ENCODE peak calls at places on chromosomes 13 and 19, in nine cellular contexts. E is amniotic stem cell; U is AG04449; O is NCI-H2171; S is HS-27A; H is effector memory CD4-positive, alpha-beta T cell; C is skeletal muscle cell; D is naive thymus-derived CD8-positive, alpha-beta T cell; T is stimulated activated CD8-positive, alpha-beta memory T cell treated with anti-CD3 and anti-CD28 coated beads, Interleukin-7, amount 100 ng/mL, for 1 hour. Q is an unnamed sample.

GRCh38 chr13:104310861-104311260 is 1244.6 kb upstream of the SLC10A2 start:
- DNase-seq in C (no peak), E (no peak), H (no peak), T (no peak), S (no peak), O (no peak), U (no peak), D (no peak), Q (no peak)

GRCh38 chr19:46115396-46116109 is 8.9 kb downstream of the IGFL3 start:
- DNase-seq in O (no peak), D (no peak), C (peak; percentile 47), E (peak; percentile 62), T (no peak), H (no peak), S (no peak), U (no peak), Q (peak; percentile 8)

GRCh38 chr19:40136818-40137217 is 46.1 kb upstream of the ZNF780A start:
- DNase-seq in C (no peak), D (no peak), H (no peak), U (no peak), E (no peak), T (no peak), O (no peak), S (no peak), Q (no peak)

GRCh38 chr13:28494861-28495585 is at the start of gene FLT1:
- DNase-seq in S (no peak), U (no peak), D (peak; percentile 37), C (no peak), E (peak; percentile 44), H (no peak), O (no peak), T (no peak), Q (no peak)

GRCh38 chr19:17183858-17184271 is 31.3 kb upstream of the USE1 start:
- DNase-seq in H (no peak), S (no peak), O (no peak), U (no peak), D (no peak), C (peak; percentile 19), E (no peak), T (no peak), Q (no peak)

GRCh38 chr19:10230155-10230903 is 802 bp downstream of the S1PR2 start:
- DNase-seq in H (peak; percentile 71), U (no peak), C (no peak), E (no peak), D (peak; percentile 56), O (no peak), S (no peak), T (peak; percentile 18), Q (no peak)

GRCh38 chr19:13163609-13164364 is 13.6 kb downstream of the IER2 start:
- DNase-seq in U (no peak), C (peak; percentile 67), E (peak; percentile 46), H (no peak), S (no peak), T (no peak), D (peak; percentile 33), O (no peak), Q (peak; percentile 81)

GRCh38 chr13:47135800-47136658 is 239.2 kb upstream of the HTR2A start:
- DNase-seq in C (no peak), E (no peak), H (no peak), T (no peak), S (no peak), O (no peak), U (no peak), D (no peak), Q (no peak)

GRCh38 chr13:98800078-98800477 is 47.6 kb upstream of the SLC15A1 start:
- DNase-seq in E (no peak), T (no peak), S (no peak), O (no peak), D (no peak), U (no peak), C (no peak), H (no peak), Q (no peak)

GRCh38 chr19:41175825-41176734 is 16.9 kb upstream of the CYP2S1 start:
- DNase-seq in D (peak; percentile 16), U (peak; percentile 21), S (peak; percentile 91), O (no peak), C (peak; percentile 18), E (peak; percentile 48), T (no peak), H (peak; percentile 8), Q (peak; percentile 58)

GRCh38 chr13:104315606-104316005 is 1249.4 kb upstream of the SLC10A2 start:
- DNase-seq in H (no peak), T (no peak), C (peak; percentile 93), S (peak; percentile 69), E (peak; percentile 48), O (no peak), D (no peak), U (peak; percentile 74), Q (peak; percentile 85)

GRCh38 chr19:56217039-56217949 is 15.2 kb downstream of the ZSCAN5C start:
- DNase-seq in U (no peak), H (no peak), O (no peak), T (no peak), E (no peak), D (no peak), C (no peak), S (no peak), Q (no peak)

GRCh38 chr13:43237616-43238015 is 214.2 kb downstream of the DNAJC15 start:
- DNase-seq in O (no peak), H (no peak), D (no peak), C (no peak), E (no peak), S (no peak), T (no peak), U (no peak), Q (no peak)

GRCh38 chr19:6773323-6773931 is 919 bp downstream of the VAV1 start:
- DNase-seq in H (peak; percentile 25), E (no peak), S (no peak), O (no peak), T (no peak), D (peak; percentile 55), U (no peak), C (no peak), Q (no peak)

GRCh38 chr19:29476528-29476927 is 49.3 kb upstream of the VSTM2B start:
- DNase-seq in S (no peak), C (no peak), H (no peak), D (no peak), E (no peak), T (no peak), U (no peak), O (no peak), Q (no peak)

GRCh38 chr13:98476106-98476505 is 100.8 kb downstream of the STK24 start:
- DNase-seq in O (no peak), C (no peak), E (no peak), D (peak; percentile 26), S (no peak), T (peak; percentile 11), H (peak; percentile 67), U (no peak), Q (no peak)

GRCh38 chr19:34171539-34171876 is 796 bp upstream of the LSM14A start:
- DNase-seq in U (no peak), T (no peak), H (no peak), O (no peak), C (peak; percentile 49), D (no peak), S (peak; percentile 84), E (peak; percentile 62), Q (no peak)

GRCh38 chr13:51861728-51862300 is at the start of gene CCDC70:
- DNase-seq in E (no peak), H (no peak), S (no peak), D (no peak), U (no peak), O (no peak), C (peak; percentile 5), T (no peak), Q (no peak)

GRCh38 chr13:91136806-91137205 is 210.7 kb upstream of the MIR17HG start:
- DNase-seq in C (no peak), O (no peak), E (no peak), D (no peak), U (no peak), S (no peak), H (no peak), T (no peak), Q (no peak)

GRCh38 chr13:30807392-30807791 is 72.0 kb downstream of the ALOX5AP start:
- DNase-seq in T (no peak), O (no peak), S (no peak), C (no peak), U (no peak), E (no peak), D (no peak), H (no peak), Q (no peak)

GRCh38 chr13:62360609-62361008 is 945.0 kb upstream of the PCDH20 start:
- DNase-seq in H (no peak), T (no peak), D (no peak), U (no peak), S (no peak), E (no peak), C (no peak), O (no peak), Q (no peak)

GRCh38 chr19:2949939-2950285 is 5.1 kb upstream of the ZNF77 start:
- DNase-seq in T (no peak), D (no peak), C (no peak), S (no peak), O (no peak), H (no peak), U (no peak), E (no peak), Q (no peak)

GRCh38 chr13:50152224-50152623 is 137.0 kb downstream of the KCNRG start:
- DNase-seq in C (no peak), U (no peak), S (no peak), E (no peak), D (no peak), O (no peak), H (no peak), T (no peak), Q (no peak)

GRCh38 chr13:24888291-24888931 is 124.4 kb downstream of the RNF17 start:
- DNase-seq in C (no peak), O (no peak), T (no peak), U (no peak), H (no peak), D (no peak), S (no peak), E (no peak), Q (no peak)

GRCh38 chr13:94917814-94918213 is 205.5 kb upstream of the SOX21 start:
- DNase-seq in S (no peak), E (no peak), D (no peak), H (no peak), O (no peak), T (no peak), C (no peak), U (no peak), Q (no peak)

GRCh38 chr19:35354898-35355297 is 3.4 kb upstream of the FFAR3 start:
- DNase-seq in D (no peak), O (no peak), U (no peak), S (no peak), H (no peak), T (no peak), E (no peak), C (no peak), Q (no peak)

GRCh38 chr13:35731471-35731870 is 255.0 kb upstream of the MAB21L1 start:
- DNase-seq in O (no peak), D (no peak), H (no peak), U (no peak), T (no peak), E (no peak), S (no peak), C (no peak), Q (no peak)

GRCh38 chr13:33483471-33483870 is 197.9 kb upstream of the STARD13 start:
- DNase-seq in E (no peak), T (no peak), O (no peak), U (no peak), D (no peak), S (no peak), C (peak; percentile 32), H (no peak), Q (no peak)

GRCh38 chr13:27569405-27569804 is 50.9 kb downstream of the LNX2 start:
- DNase-seq in O (no peak), U (no peak), E (no peak), D (no peak), C (no peak), T (no peak), H (no peak), S (no peak), Q (no peak)

GRCh38 chr13:113668491-113668971 is 1.5 kb downstream of the GRK1 start:
- DNase-seq in E (no peak), H (no peak), T (no peak), C (no peak), O (no peak), U (no peak), D (no peak), S (no peak), Q (no peak)

GRCh38 chr13:99590519-99591011 is 89.3 kb downstream of the TM9SF2 start:
- DNase-seq in O (no peak), S (no peak), C (no peak), E (no peak), U (no peak), D (no peak), T (no peak), H (no peak), Q (no peak)